ENCODE peak calls at places on chromosomes 2 and 18, in five cellular contexts. T is choroid plexus epithelial cell; X is stimulated activated CD8-positive, alpha-beta memory T cell treated with anti-CD3 and anti-CD28 coated beads, Interleukin-4, amount 100 ng/mL, for 1 hour; V is GM19239; E is stimulated activated CD4-positive, alpha-beta T cell treated with anti-CD3 and anti-CD28 coated beads, Interleukin-1b, Interleukin-23, amount 100 ng/mL, for 48 hours. K is an unnamed sample.

GRCh38 chr18:58195278-58195721 is 151.3 kb downstream of the NEDD4L start:
- DNase-seq in X (no peak), T (no peak), E (peak; percentile 8), V (no peak), K (peak; percentile 51)

GRCh38 chr2:18251486-18251885 is 309.0 kb downstream of the RDH14 start:
- DNase-seq in X (no peak), T (no peak), V (no peak), E (no peak), K (no peak)

GRCh38 chr2:96159084-96159830 is 14.0 kb upstream of the DUSP2 start:
- DNase-seq in E (peak; percentile 73), X (no peak), V (no peak), T (no peak), K (peak; percentile 32)

GRCh38 chr2:146844226-146844990 is 1000.4 kb upstream of the ACVR2A start:
- DNase-seq in T (peak; percentile 70), E (no peak), X (no peak), V (no peak), K (no peak)

GRCh38 chr18:48375150-48375790 is 33.9 kb downstream of the ZBTB7C start:
- DNase-seq in X (no peak), T (no peak), E (no peak), V (no peak), K (no peak)

GRCh38 chr2:213161759-213162514 is 10.5 kb upstream of the IKZF2 start:
- DNase-seq in X (no peak), T (peak; percentile 60), E (no peak), V (no peak), K (no peak)

GRCh38 chr2:185335879-185336278 is 402.7 kb upstream of the FSIP2 start:
- DNase-seq in X (no peak), T (no peak), E (no peak), V (no peak), K (no peak)

GRCh38 chr18:3782901-3783300 is 332.9 kb downstream of the TGIF1 start:
- DNase-seq in V (no peak), E (no peak), X (no peak), T (no peak), K (no peak)

GRCh38 chr2:35081001-35081628 is 1274.5 kb upstream of the CRIM1 start:
- DNase-seq in V (no peak), X (no peak), T (peak; percentile 1), E (no peak), K (no peak)

GRCh38 chr2:15355386-15355785 is 205.7 kb downstream of the NBAS start:
- DNase-seq in X (no peak), E (no peak), T (no peak), V (no peak), K (no peak)

GRCh38 chr18:78611201-78611800 is 368.3 kb upstream of the SALL3 start:
- DNase-seq in V (no peak), T (no peak), X (no peak), E (no peak), K (no peak)

GRCh38 chr18:74175658-74176057 is 27.3 kb downstream of the TIMM21 start:
- DNase-seq in V (no peak), T (no peak), X (no peak), E (no peak), K (no peak)

GRCh38 chr2:200042944-200043343 is 87.6 kb downstream of the MAIP1 start:
- DNase-seq in E (no peak), X (no peak), V (no peak), T (peak; percentile 60), K (no peak)